ENCODE peak calls at places on chromosome X, in four cellular contexts. K, Y, O and A are unnamed samples. For H3K4me1, the result is how much of the 10 kb centered on the place peaks cover.

GRCh38 chrX:38192007-38192625 is 28.6 kb downstream of the SRPX start:
- DNase-seq in K (peak), Y (no peak), O (peak), A (peak)

GRCh38 chrX:38768079-38768478 is 33.2 kb upstream of the MID1IP1 start:
- DNase-seq in K (peak), Y (no peak), O (no peak), A (peak)

GRCh38 chrX:45322382-45322781 is 121.7 kb upstream of the DIPK2B start:
- DNase-seq in K (peak), Y (no peak), O (no peak), A (peak)

GRCh38 chrX:72308566-72309296 is 3.0 kb upstream of the CITED1 start:
- DNase-seq in K (peak), Y (no peak), O (peak), A (peak)

GRCh38 chrX:39791691-39792090 is 306.1 kb downstream of the BCOR start:
- DNase-seq in K (no peak), Y (no peak), O (no peak), A (no peak)

GRCh38 chrX:110008001-110008635 is 5.2 kb downstream of the TMEM164 start:
- DNase-seq in K (no peak), Y (no peak), O (no peak), A (no peak)

GRCh38 chrX:24426340-24426913 is 38.7 kb upstream of the PDK3 start:
- DNase-seq in K (peak), Y (no peak), O (peak), A (peak)

GRCh38 chrX:111376897-111377601 is 34.9 kb downstream of the DCX start:
- DNase-seq in K (no peak), Y (no peak), O (no peak), A (no peak)

GRCh38 chrX:8967471-8967870 is 66.5 kb downstream of the FAM9B start:
- DNase-seq in K (no peak), Y (no peak), O (no peak), A (no peak)

GRCh38 chrX:49187526-49187925 is 1.4 kb upstream of the PRICKLE3 start:
- DNase-seq in K (no peak), Y (no peak), O (no peak), A (no peak)

GRCh38 chrX:23333842-23334535 is 660 bp upstream of the PTCHD1 start:
- DNase-seq in K (no peak), Y (no peak), O (no peak), A (no peak)

GRCh38 chrX:19640063-19640462 is 124.8 kb upstream of the MAP3K15 start:
- DNase-seq in K (no peak), Y (no peak), O (no peak), A (no peak)

GRCh38 chrX:116240446-116240845 is 69.9 kb downstream of the AGTR2 start:
- DNase-seq in K (no peak), Y (no peak), O (no peak), A (no peak)

GRCh38 chrX:30275498-30275897 is 28.6 kb downstream of the MAGEB1 start:
- DNase-seq in K (peak), Y (no peak), O (no peak), A (peak)

GRCh38 chrX:130699618-130700017 is 203.4 kb downstream of the ENOX2 start:
- DNase-seq in K (no peak), Y (no peak), O (no peak), A (no peak)

GRCh38 chrX:83521905-83522304 is 13.8 kb downstream of the POU3F4 start:
- DNase-seq in K (no peak), Y (no peak), O (no peak), A (no peak)

GRCh38 chrX:115533485-115533884 is 27.5 kb upstream of the PLS3 start:
- DNase-seq in K (peak), Y (no peak), O (no peak), A (no peak)

GRCh38 chrX:131762802-131763234 is 218.9 kb downstream of the OR13H1 start:
- DNase-seq in K (peak), Y (peak), O (peak), A (no peak)

GRCh38 chrX:155246748-155247147 is 17.5 kb downstream of the RAB39B start:
- DNase-seq in K (peak), Y (no peak), O (no peak), A (no peak)

GRCh38 chrX:130836447-130836846 is 66.6 kb downstream of the ENOX2 start:
- DNase-seq in K (peak), Y (no peak), O (no peak), A (no peak)

GRCh38 chrX:40176979-40177430 is 79.2 kb upstream of the BCOR start:
- DNase-seq in K (no peak), Y (no peak), O (no peak), A (peak)

GRCh38 chrX:14529288-14529989 is at the start of gene GLRA2:
- DNase-seq in K (peak), Y (no peak), O (no peak), A (no peak)

GRCh38 chrX:129496625-129497024 is 26.7 kb downstream of the SMARCA1 start:
- DNase-seq in K (peak), Y (no peak), O (no peak), A (no peak)

GRCh38 chrX:67724359-67725110 is 180.7 kb downstream of the AR start:
- DNase-seq in K (no peak), Y (no peak), O (no peak), A (no peak)

GRCh38 chrX:153611298-153612095 is 12.6 kb upstream of the CCNQ start:
- DNase-seq in K (no peak), Y (no peak), O (no peak), A (no peak)

GRCh38 chrX:153608821-153609220 is 9.9 kb upstream of the CCNQ start:
- DNase-seq in K (peak), Y (no peak), O (no peak), A (no peak)

GRCh38 chrX:153612413-153612812 is 13.5 kb upstream of the CCNQ start:
- DNase-seq in K (no peak), Y (no peak), O (no peak), A (no peak)

GRCh38 chrX:153609917-153610833 is 11.2 kb upstream of the CCNQ start:
- DNase-seq in K (peak), Y (no peak), O (peak), A (peak)

DNA sequence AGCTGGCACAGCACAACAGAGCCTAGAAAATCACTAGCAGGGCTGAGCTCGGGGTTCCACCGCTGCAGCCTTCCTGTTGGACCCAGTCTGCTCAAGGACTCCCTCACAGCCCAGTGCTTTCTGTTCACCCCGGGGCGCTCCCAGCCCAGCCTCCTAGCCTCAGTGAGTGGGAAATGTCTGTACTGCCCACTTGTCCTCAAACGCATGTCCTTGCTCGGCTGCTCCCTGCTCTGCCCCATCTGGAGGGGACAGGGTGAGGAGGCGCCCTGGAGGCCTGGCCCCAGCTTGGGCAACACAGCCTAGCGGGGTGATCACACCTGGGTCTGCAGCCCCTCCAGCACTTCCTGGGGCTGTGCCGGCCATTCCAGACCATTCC is 11.9 kb upstream of the CCNQ start:
- DNase-seq in K (no peak), Y (no peak), O (no peak), A (no peak)
- H3K4me3 ChIP-seq in K (no peak), Y (no peak), O (no peak), A (no peak)

DNA sequence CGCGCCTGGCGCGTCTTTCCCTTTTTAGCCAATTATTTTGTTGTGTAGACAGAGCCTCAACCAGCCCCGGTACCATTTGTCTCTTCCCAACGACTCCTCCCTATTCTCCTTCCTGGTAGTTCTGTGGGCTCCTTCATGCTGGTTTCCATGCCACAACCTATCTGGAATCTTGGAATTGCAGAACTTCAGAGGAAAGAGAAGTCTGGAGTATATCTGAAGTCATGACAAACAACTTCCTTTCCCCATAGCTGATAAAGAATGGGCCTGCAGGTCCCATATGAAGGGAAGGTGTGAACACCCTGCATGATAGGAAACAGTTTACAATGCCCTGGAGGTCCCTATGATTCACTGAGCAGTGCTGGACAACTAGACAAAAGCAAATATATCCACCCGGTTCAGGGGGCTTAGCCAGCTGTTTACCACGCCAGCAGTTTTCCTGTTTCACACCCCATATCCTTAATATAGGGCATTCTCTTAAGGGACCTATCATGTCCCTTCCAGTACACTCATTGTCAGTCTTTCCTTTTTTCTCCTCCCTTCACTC is 19.4 kb downstream of the FAM9C start:
- DNase-seq in K (no peak), Y (no peak), O (no peak), A (peak)
- H3K4me1 ChIP-seq in K (under half), Y (half or more), O (under half), A (under half)

GRCh38 chrX:27619975-27620374 is 29.8 kb downstream of the DCAF8L2 start:
- DNase-seq in K (peak), Y (no peak), O (no peak), A (peak)
- TF ChIP-seq FOS in K (no peak), Y (no peak), O (no peak), A (no peak)

GRCh38 chrX:65866762-65867161 is 173.1 kb downstream of the VSIG4 start:
- DNase-seq in K (no peak), Y (no peak), O (no peak), A (no peak)
- H3K4me3 ChIP-seq in K (no peak), Y (no peak), O (no peak), A (no peak)

GRCh38 chrX:2696698-2697215 is 5.7 kb downstream of the CD99 start:
- DNase-seq in K (peak), Y (peak), O (no peak), A (peak)
- H3K4me1 ChIP-seq in K (under half), Y (under half), O (under half), A (half or more)

GRCh38 chrX:12791253-12792228 is at the start of gene PRPS2:
- DNase-seq in K (peak), Y (no peak), O (peak), A (peak)
- TF ChIP-seq FOS in K (no peak), Y (no peak), O (no peak), A (no peak)

GRCh38 chrX:134546187-134546586 is 86.2 kb downstream of the HPRT1 start:
- DNase-seq in K (no peak), Y (no peak), O (no peak), A (no peak)
- H3K4me3 ChIP-seq in K (no peak), Y (no peak), O (no peak), A (no peak)

DNA sequence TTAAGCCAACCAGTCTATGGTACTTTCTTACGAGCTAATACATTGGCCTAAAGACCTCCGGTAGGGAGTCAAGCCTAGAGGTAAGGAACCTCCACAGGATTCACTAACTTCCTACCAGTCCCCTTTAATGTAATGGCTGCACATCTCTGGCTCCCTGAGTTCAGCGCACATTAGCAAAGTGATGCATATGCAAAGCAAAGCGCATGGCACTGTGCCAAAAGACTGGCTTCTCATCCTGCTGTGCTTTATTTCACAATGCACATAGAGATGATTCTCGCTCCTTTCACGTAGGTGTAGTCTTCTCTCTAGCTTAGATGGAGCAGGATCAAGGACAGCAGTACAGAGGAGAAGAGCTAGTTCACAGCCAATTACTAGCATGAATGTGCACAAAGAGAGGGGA is 14.6 kb upstream of the CLTRN start:
- DNase-seq in K (no peak), Y (no peak), O (no peak), A (no peak)
- H3K4me1 ChIP-seq in K (under half), Y (under half), O (under half), A (under half)

GRCh38 chrX:106862972-106863688 is 40.0 kb downstream of the RIPPLY1 start:
- DNase-seq in K (peak), Y (no peak), O (no peak), A (peak)

DNA sequence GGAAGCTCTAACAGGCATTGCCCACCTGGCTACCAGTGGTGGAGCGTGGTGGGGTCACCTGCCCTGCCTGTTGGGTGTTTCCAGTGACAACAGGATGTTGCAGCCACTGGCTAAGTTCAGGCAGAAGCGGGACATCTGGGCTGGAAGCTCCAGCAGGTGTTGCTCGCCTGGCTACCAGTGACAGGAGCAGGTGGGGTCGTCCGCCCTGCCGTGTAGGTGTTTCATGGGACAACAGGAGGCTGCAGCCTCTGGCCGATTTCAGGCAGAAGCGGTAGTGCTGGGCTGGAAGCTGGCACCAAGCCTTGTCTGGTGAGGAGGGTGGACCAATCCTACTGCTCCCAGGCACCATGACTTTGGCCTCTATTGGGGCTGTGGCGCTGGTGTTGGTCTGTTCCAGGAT is 39.4 kb downstream of the RIPPLY1 start:
- DNase-seq in K (no peak), Y (no peak), O (no peak), A (no peak)
- TF ChIP-seq FOS in K (no peak), Y (no peak), O (no peak), A (no peak)

GRCh38 chrX:12060489-12061260 is 77.6 kb upstream of the FRMPD4 start:
- DNase-seq in K (no peak), Y (no peak), O (no peak), A (no peak)

DNA sequence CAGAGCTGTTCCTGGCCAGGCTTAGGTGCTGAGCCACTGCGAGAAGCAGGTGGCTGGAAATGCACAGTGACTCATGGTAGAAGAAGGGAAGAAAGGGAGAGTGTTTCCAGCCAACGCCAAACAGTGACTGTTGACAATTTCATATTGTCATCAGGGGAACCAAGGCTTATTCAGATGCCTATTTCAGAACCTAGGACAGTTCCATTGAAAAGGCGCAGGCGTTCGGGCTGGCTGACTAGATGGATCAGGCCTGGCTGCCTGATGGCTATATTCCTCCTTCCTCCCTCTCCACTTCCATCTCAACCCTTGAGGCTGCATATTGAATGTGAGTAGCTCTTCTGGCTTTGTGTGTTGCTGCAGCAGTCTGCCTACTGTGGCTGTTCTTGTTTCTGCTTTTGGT is 73.0 kb upstream of the FRMPD4 start:
- DNase-seq in K (peak), Y (no peak), O (no peak), A (peak)
- H3K4me3 ChIP-seq in K (no peak), Y (no peak), O (no peak), A (no peak)